ENCODE peak calls at places on chromosomes 3 and 15, in six cellular contexts. One of them, this sample, is unnamed. For H3K79me2, the result is how much of the 10 kb centered on the place peaks cover.

GRCh38 chr3:111548756-111549155 is 6.8 kb downstream of the CD96 start:
- DNase-seq in PC-9: peak
- DNase-seq in GM23338: no peak
- DNase-seq in neural progenitor cell: no peak
- DNase-seq in H1: no peak
- DNase-seq in PC-3: peak
- DNase-seq in this sample: no peak

GRCh38 chr15:61974759-61975158 is 85.5 kb downstream of the VPS13C start:
- DNase-seq in PC-9: peak
- DNase-seq in GM23338: no peak
- DNase-seq in neural progenitor cell: no peak
- DNase-seq in H1: no peak
- DNase-seq in PC-3: peak
- DNase-seq in this sample: no peak

GRCh38 chr15:29638781-29639180 is 183.5 kb downstream of the TJP1 start:
- DNase-seq in PC-9: no peak
- DNase-seq in GM23338: no peak
- DNase-seq in neural progenitor cell: no peak
- DNase-seq in H1: no peak
- DNase-seq in PC-3: peak
- DNase-seq in this sample: peak

GRCh38 chr15:94584833-94585244 is 353.5 kb downstream of the MCTP2 start:
- DNase-seq in PC-9: no peak
- DNase-seq in GM23338: no peak
- DNase-seq in neural progenitor cell: no peak
- DNase-seq in H1: no peak
- DNase-seq in PC-3: no peak
- DNase-seq in this sample: no peak

GRCh38 chr15:89430530-89431341 is 65.6 kb downstream of the RHCG start:
- DNase-seq in PC-9: no peak
- DNase-seq in GM23338: peak
- DNase-seq in neural progenitor cell: peak
- DNase-seq in H1: no peak
- DNase-seq in PC-3: peak
- DNase-seq in this sample: peak

GRCh38 chr3:157136647-157137387 is 23.1 kb downstream of the CCNL1 start:
- DNase-seq in PC-9: peak
- DNase-seq in GM23338: no peak
- DNase-seq in neural progenitor cell: no peak
- DNase-seq in H1: no peak
- DNase-seq in PC-3: peak
- DNase-seq in this sample: peak

GRCh38 chr3:52090131-52090548 is 33.8 kb upstream of the DUSP7 start:
- DNase-seq in PC-9: no peak
- DNase-seq in GM23338: no peak
- DNase-seq in neural progenitor cell: no peak
- DNase-seq in H1: no peak
- DNase-seq in PC-3: peak
- DNase-seq in this sample: peak

GRCh38 chr3:114872056-114872455 is 275.0 kb downstream of the ZBTB20 start:
- DNase-seq in PC-9: no peak
- DNase-seq in GM23338: no peak
- DNase-seq in neural progenitor cell: no peak
- DNase-seq in H1: no peak
- DNase-seq in PC-3: no peak
- DNase-seq in this sample: no peak

GRCh38 chr3:107661447-107662108 is 138.8 kb downstream of the BBX start:
- DNase-seq in PC-9: no peak
- DNase-seq in GM23338: no peak
- DNase-seq in neural progenitor cell: no peak
- DNase-seq in H1: no peak
- DNase-seq in PC-3: no peak
- DNase-seq in this sample: no peak

GRCh38 chr3:188326111-188326510 is 172.2 kb downstream of the LPP start:
- DNase-seq in PC-9: no peak
- DNase-seq in GM23338: no peak
- DNase-seq in neural progenitor cell: no peak
- DNase-seq in H1: no peak
- DNase-seq in PC-3: no peak
- DNase-seq in this sample: no peak

GRCh38 chr15:77021803-77022381 is 27.0 kb downstream of the PSTPIP1 start:
- DNase-seq in PC-9: no peak
- DNase-seq in GM23338: no peak
- DNase-seq in neural progenitor cell: no peak
- DNase-seq in H1: no peak
- DNase-seq in PC-3: peak
- DNase-seq in this sample: no peak

GRCh38 chr3:32238027-32238815 is at the start of gene CMTM8:
- DNase-seq in PC-9: peak
- DNase-seq in GM23338: peak
- DNase-seq in neural progenitor cell: peak
- DNase-seq in H1: no peak
- DNase-seq in PC-3: peak
- DNase-seq in this sample: peak

GRCh38 chr15:96324192-96324895 is 6.2 kb upstream of the NR2F2 start:
- DNase-seq in PC-9: peak
- DNase-seq in GM23338: no peak
- DNase-seq in neural progenitor cell: peak
- DNase-seq in H1: no peak
- DNase-seq in PC-3: peak
- DNase-seq in this sample: no peak

GRCh38 chr3:187066228-187066995 is 72.9 kb downstream of the RPL39L start:
- DNase-seq in PC-9: peak
- DNase-seq in GM23338: peak
- DNase-seq in neural progenitor cell: peak
- DNase-seq in H1: peak
- DNase-seq in PC-3: peak
- DNase-seq in this sample: peak

GRCh38 chr3:170651260-170651845 is 65.5 kb upstream of the SLC7A14 start:
- DNase-seq in PC-9: peak
- DNase-seq in GM23338: no peak
- DNase-seq in neural progenitor cell: no peak
- DNase-seq in H1: no peak
- DNase-seq in PC-3: peak
- DNase-seq in this sample: no peak

GRCh38 chr3:149936812-149937230 is 33.9 kb downstream of the PFN2 start:
- DNase-seq in PC-9: no peak
- DNase-seq in GM23338: peak
- DNase-seq in neural progenitor cell: peak
- DNase-seq in H1: peak
- DNase-seq in PC-3: peak
- DNase-seq in this sample: peak

GRCh38 chr3:57093489-57093888 is 33.0 kb downstream of the SPATA12 start:
- DNase-seq in PC-9: no peak
- DNase-seq in GM23338: no peak
- DNase-seq in neural progenitor cell: no peak
- DNase-seq in H1: no peak
- DNase-seq in PC-3: no peak
- DNase-seq in this sample: no peak

GRCh38 chr3:57094011-57094535 is 33.6 kb downstream of the SPATA12 start:
- DNase-seq in PC-9: no peak
- DNase-seq in GM23338: no peak
- DNase-seq in neural progenitor cell: no peak
- DNase-seq in H1: no peak
- DNase-seq in PC-3: no peak
- DNase-seq in this sample: no peak

GRCh38 chr3:57089043-57089442 is 28.6 kb downstream of the SPATA12 start:
- DNase-seq in PC-9: no peak
- DNase-seq in GM23338: no peak
- DNase-seq in neural progenitor cell: no peak
- DNase-seq in H1: no peak
- DNase-seq in PC-3: no peak
- DNase-seq in this sample: no peak

GRCh38 chr3:57091874-57092273 is 31.4 kb downstream of the SPATA12 start:
- DNase-seq in PC-9: no peak
- DNase-seq in GM23338: no peak
- DNase-seq in neural progenitor cell: no peak
- DNase-seq in H1: no peak
- DNase-seq in PC-3: no peak
- DNase-seq in this sample: no peak

DNA sequence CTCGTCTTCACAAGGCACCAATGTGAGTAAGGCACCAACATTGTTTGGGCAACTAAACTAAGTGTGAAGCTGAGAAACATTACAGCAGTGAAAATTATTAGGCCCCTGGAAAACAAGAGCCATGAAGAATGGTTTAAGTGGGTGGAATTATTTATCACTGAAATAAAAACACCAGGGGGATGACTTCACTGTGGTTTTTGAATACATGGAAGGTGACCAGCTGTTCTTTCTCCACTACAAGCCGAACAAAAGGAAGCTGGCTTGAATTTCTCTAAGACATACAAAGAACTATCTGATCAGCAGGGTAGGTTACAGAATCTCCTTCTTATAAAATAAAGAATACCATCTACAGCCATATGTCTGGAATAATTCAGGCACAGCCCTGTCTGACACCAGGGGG is 31.0 kb downstream of the SPATA12 start:
- DNase-seq in PC-9: no peak
- DNase-seq in GM23338: no peak
- DNase-seq in neural progenitor cell: no peak
- DNase-seq in H1: no peak
- DNase-seq in PC-3: no peak
- DNase-seq in this sample: no peak
- H3K4me2 ChIP-seq in PC-9: no peak
- H3K4me2 ChIP-seq in GM23338: no peak
- H3K4me2 ChIP-seq in neural progenitor cell: no peak
- H3K4me2 ChIP-seq in H1: no peak
- H3K4me2 ChIP-seq in PC-3: no peak
- H3K4me2 ChIP-seq in this sample: no peak

DNA sequence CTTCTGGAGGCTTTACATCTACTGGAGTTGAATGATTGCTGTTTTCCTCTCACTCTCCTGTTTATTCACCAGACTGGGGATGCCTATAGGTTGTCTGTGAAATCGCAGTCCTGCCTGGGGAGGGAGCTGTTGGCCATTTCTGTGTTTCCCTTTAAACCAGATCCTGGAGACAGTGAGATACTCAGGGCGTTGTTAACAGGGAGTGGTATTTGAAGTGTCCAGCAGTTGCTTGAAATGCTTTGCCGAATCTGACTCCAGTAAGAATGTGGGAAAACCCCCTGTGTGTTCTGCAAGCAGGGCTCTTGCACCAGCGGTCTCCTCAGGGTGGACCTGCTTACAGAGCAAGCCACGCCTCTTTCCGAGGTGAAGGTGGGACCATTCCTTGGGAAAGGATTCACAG is 4.3 kb upstream of the LRRK1 start:
- DNase-seq in PC-9: no peak
- DNase-seq in GM23338: peak
- DNase-seq in neural progenitor cell: peak
- DNase-seq in H1: no peak
- DNase-seq in PC-3: no peak
- DNase-seq in this sample: no peak
- TF ChIP-seq CTCF in PC-9: no peak
- TF ChIP-seq CTCF in GM23338: peak
- TF ChIP-seq CTCF in neural progenitor cell: peak
- TF ChIP-seq CTCF in H1: peak
- TF ChIP-seq CTCF in PC-3: peak
- TF ChIP-seq CTCF in this sample: peak

DNA sequence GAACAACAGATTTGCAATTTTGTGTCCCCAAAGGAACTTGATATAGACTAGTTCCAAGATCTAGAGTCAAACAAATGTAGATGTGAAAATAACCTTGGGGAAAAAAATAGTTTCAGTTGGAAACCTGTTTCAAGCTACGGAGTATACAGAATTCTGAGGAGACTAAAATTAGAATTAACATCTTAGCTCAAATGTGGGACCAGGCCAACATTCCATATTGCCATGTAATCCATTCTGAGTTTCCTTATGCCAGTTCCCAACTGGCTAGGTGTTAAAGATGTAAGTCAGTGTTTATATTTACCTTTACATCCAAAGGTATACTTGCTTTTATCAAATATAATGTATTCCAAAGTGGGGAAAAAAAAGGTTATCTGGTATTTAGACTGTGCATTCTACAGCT is 76.3 kb downstream of the UBE3A start:
- DNase-seq in PC-9: no peak
- DNase-seq in GM23338: no peak
- DNase-seq in neural progenitor cell: no peak
- DNase-seq in H1: no peak
- DNase-seq in PC-3: no peak
- DNase-seq in this sample: no peak
- H3K79me2 ChIP-seq in PC-9: under half
- H3K79me2 ChIP-seq in GM23338: half or more
- H3K79me2 ChIP-seq in neural progenitor cell: half or more
- H3K79me2 ChIP-seq in H1: under half
- H3K79me2 ChIP-seq in PC-3: under half
- H3K79me2 ChIP-seq in this sample: half or more

GRCh38 chr3:151383956-151384355 is 597 bp downstream of the P2RY12 start:
- DNase-seq in PC-9: no peak
- DNase-seq in GM23338: no peak
- DNase-seq in neural progenitor cell: no peak
- DNase-seq in H1: no peak
- DNase-seq in PC-3: no peak
- DNase-seq in this sample: no peak
- H3K4me2 ChIP-seq in PC-9: no peak
- H3K4me2 ChIP-seq in GM23338: no peak
- H3K4me2 ChIP-seq in neural progenitor cell: no peak
- H3K4me2 ChIP-seq in H1: no peak
- H3K4me2 ChIP-seq in PC-3: no peak
- H3K4me2 ChIP-seq in this sample: no peak

This sample was measured in hepatocyte.